ENCODE peak calls at places on chromosomes 2 and 18, in eight cellular contexts. M is sigmoid colon, G is body of pancreas, O is cardiac muscle cell, P is mammary epithelial cell, Y is psoas muscle, D is fibroblast of lung, F is heart left ventricle. Z is an unnamed sample.

GRCh38 chr2:120699292-120699691 is 36.4 kb upstream of the GLI2 start:
- DNase-seq in M (no peak), G (no peak), O (no peak), P (no peak), Y (no peak), D (no peak), F (no peak), Z (no peak)

GRCh38 chr2:165067958-165068612 is 112.8 kb upstream of the SLC38A11 start:
- DNase-seq in M (no peak), G (peak), O (peak), P (no peak), Y (no peak), D (peak), F (peak), Z (no peak)

GRCh38 chr18:44698518-44698917 is 17.8 kb downstream of the SETBP1 start:
- DNase-seq in M (peak), G (no peak), O (no peak), P (no peak), Y (no peak), D (no peak), F (no peak), Z (no peak)

GRCh38 chr2:130728549-130729310 is at the start of gene GPR148:
- DNase-seq in M (no peak), G (no peak), O (no peak), P (no peak), Y (no peak), D (no peak), F (no peak), Z (no peak)

GRCh38 chr2:37366773-37367172 is 22.3 kb downstream of the QPCT start:
- DNase-seq in M (no peak), G (no peak), O (no peak), P (peak), Y (no peak), D (no peak), F (no peak), Z (no peak)

GRCh38 chr2:151928380-151928779 is 100.2 kb upstream of the ARL5A start:
- DNase-seq in M (no peak), G (no peak), O (no peak), P (peak), Y (no peak), D (no peak), F (no peak), Z (no peak)

GRCh38 chr2:120625865-120626560 is 109.7 kb upstream of the GLI2 start:
- DNase-seq in M (peak), G (peak), O (no peak), P (peak), Y (no peak), D (no peak), F (peak), Z (no peak)

GRCh38 chr2:158134655-158135054 is 33.0 kb downstream of the UPP2 start:
- DNase-seq in M (no peak), G (peak), O (no peak), P (no peak), Y (no peak), D (no peak), F (no peak), Z (no peak)

GRCh38 chr2:122191331-122191730 is 435.9 kb downstream of the TSN start:
- DNase-seq in M (no peak), G (peak), O (peak), P (peak), Y (no peak), D (no peak), F (no peak), Z (no peak)

GRCh38 chr2:127640082-127641072 is 5.6 kb upstream of the GPR17 start:
- DNase-seq in M (no peak), G (no peak), O (no peak), P (no peak), Y (no peak), D (no peak), F (no peak), Z (peak)

GRCh38 chr18:48058486-48058885 is 128.0 kb upstream of the SMAD2 start:
- DNase-seq in M (no peak), G (no peak), O (no peak), P (no peak), Y (no peak), D (no peak), F (no peak), Z (no peak)

GRCh38 chr2:184730288-184730687 is 132.0 kb downstream of the ZNF804A start:
- DNase-seq in M (no peak), G (no peak), O (no peak), P (no peak), Y (no peak), D (no peak), F (no peak), Z (no peak)

GRCh38 chr2:126656311-126657145 is 570 bp downstream of the GYPC start:
- DNase-seq in M (no peak), G (peak), O (peak), P (no peak), Y (peak), D (peak), F (peak), Z (peak)

GRCh38 chr2:173214213-173214612 is 138.6 kb downstream of the MAP3K20 start:
- DNase-seq in M (no peak), G (no peak), O (no peak), P (peak), Y (no peak), D (no peak), F (no peak), Z (no peak)

GRCh38 chr2:189168876-189169499 is 10.6 kb downstream of the COL5A2 start:
- DNase-seq in M (no peak), G (no peak), O (no peak), P (no peak), Y (no peak), D (no peak), F (no peak), Z (no peak)

GRCh38 chr2:205358351-205358815 is 323.9 kb upstream of the NRP2 start:
- DNase-seq in M (no peak), G (no peak), O (no peak), P (peak), Y (no peak), D (peak), F (no peak), Z (no peak)

GRCh38 chr18:79878741-79879358 is 72.6 kb downstream of the SLC66A2 start:
- DNase-seq in M (no peak), G (no peak), O (no peak), P (no peak), Y (no peak), D (no peak), F (no peak), Z (no peak)

GRCh38 chr2:173631123-173631450 is 276.4 kb downstream of the CDCA7 start:
- DNase-seq in M (no peak), G (no peak), O (peak), P (no peak), Y (no peak), D (peak), F (peak), Z (no peak)

GRCh38 chr2:52356560-52356959 is 1324.6 kb upstream of the NRXN1 start:
- DNase-seq in M (no peak), G (no peak), O (no peak), P (no peak), Y (no peak), D (peak), F (no peak), Z (no peak)

GRCh38 chr2:32372519-32373182 is 15.8 kb downstream of the BIRC6 start:
- DNase-seq in M (no peak), G (no peak), O (no peak), P (no peak), Y (no peak), D (no peak), F (no peak), Z (no peak)

GRCh38 chr2:145070703-145071102 is 550.8 kb upstream of the ZEB2 start:
- DNase-seq in M (no peak), G (no peak), O (no peak), P (peak), Y (no peak), D (no peak), F (no peak), Z (no peak)

GRCh38 chr2:232013701-232014353 is 52.3 kb downstream of the DIS3L2 start:
- DNase-seq in M (no peak), G (no peak), O (no peak), P (peak), Y (peak), D (peak), F (no peak), Z (no peak)

GRCh38 chr18:54218299-54218698 is 6.2 kb downstream of the MBD2 start:
- DNase-seq in M (no peak), G (no peak), O (no peak), P (no peak), Y (no peak), D (no peak), F (no peak), Z (no peak)

GRCh38 chr2:26521054-26521912 is 43.4 kb upstream of the OTOF start:
- DNase-seq in M (peak), G (peak), O (peak), P (no peak), Y (no peak), D (peak), F (peak), Z (no peak)

GRCh38 chr18:9742588-9743131 is 34.6 kb downstream of the RAB31 start:
- DNase-seq in M (no peak), G (no peak), O (no peak), P (no peak), Y (no peak), D (peak), F (no peak), Z (no peak)
- H3K4me3 ChIP-seq in M (no peak), G (no peak), O (no peak), P (no peak), Y (peak), D (no peak), F (no peak), Z (no peak)

DNA sequence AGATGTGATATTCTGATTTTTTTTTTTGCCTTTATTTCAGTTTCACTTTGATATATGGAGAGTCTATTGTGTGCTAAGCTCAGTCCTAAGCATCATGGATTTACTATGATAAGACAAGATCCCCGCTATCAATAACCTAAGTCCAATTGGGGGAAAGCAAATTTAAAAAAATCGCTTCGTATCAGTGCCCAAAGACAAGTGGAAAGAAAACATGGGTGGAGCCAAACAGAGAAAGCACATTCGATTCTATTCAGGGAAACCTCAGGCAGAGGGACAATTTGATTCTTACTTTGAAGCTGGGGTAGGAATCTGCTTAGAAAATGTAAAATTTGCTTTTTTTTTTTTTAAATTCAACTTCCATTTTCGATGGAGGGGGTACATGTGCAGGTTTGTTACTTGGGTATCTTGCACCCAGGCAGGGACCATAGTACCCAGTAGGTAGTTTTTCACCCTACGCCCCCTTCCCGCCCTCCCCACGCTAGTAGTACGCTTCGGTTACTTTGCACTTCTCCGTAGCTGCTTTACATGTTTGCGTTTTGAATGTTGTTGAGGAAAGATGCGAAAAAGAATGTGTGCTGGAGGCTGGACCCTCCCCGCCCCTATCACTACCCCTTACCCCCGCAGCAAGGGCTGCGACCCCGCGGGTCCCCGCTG is 12.4 kb downstream of the KIF5C start:
- DNase-seq in M (no peak), G (no peak), O (no peak), P (no peak), Y (no peak), D (no peak), F (no peak), Z (no peak)
- H3K4me3 ChIP-seq in M (peak), G (no peak), O (peak), P (no peak), Y (peak), D (no peak), F (peak), Z (peak)

DNA sequence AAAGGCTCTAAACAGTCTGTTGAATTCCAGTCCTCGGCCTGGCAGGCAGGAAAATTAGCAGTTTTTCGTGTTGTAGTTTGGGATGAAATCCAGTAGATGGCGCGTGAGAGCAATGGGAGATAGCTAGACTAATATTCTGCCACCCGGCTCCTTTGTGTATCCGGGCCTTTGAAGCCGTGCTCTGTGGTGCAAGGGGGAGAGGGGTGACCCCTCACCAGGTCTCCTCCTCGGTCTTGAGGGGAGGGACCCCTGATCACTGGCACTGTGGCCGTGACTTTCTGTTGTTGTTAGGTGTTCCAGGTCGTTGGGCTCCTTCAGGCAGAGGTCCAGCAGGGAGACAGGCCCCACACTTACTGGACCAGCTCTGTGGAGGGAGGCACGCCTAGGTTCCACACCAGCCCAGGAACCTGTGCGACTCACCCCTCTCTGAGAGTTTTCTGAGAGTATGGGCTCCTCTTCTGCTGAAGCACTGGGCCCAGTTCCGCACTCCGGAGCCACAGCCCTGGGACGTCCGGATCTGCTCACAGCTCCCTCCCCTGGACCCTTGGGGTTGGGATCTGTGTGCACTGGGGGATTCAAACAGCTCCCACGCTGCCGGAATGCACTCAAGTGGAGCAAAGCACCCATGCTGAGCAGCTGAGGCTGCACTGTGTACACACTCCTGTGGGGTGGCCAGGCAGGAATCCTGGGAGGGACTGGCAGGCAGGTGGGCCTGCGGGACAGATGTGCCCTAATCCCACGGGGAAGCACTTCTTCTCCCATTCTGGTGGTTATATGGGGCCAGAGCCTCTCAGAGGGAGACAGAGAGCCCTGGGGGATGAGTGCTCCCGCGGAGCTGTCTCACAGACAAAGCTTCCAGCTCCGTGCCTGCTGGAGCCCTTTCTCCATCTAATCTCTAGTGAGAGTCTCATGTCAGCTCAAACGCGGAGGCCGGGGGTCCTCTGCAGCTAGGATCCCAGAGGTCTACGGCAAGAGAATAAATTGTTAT is 8.8 kb downstream of the GKN2 start:
- DNase-seq in M (peak), G (peak), O (peak), P (peak), Y (peak), D (peak), F (peak), Z (peak)
- H3K4me3 ChIP-seq in M (no peak), G (no peak), O (no peak), P (no peak), Y (no peak), D (no peak), F (no peak), Z (no peak)

GRCh38 chr2:240519396-240520142 is 38.2 kb downstream of the ANKMY1 start:
- DNase-seq in M (no peak), G (no peak), O (no peak), P (no peak), Y (no peak), D (peak), F (no peak), Z (no peak)
- H3K4me3 ChIP-seq in M (peak), G (no peak), O (no peak), P (no peak), Y (no peak), D (peak), F (no peak), Z (no peak)

GRCh38 chr2:41867553-41867952 is 180.3 kb upstream of the PKDCC start:
- DNase-seq in M (no peak), G (no peak), O (no peak), P (no peak), Y (no peak), D (no peak), F (no peak), Z (no peak)
- H3K4me3 ChIP-seq in M (no peak), G (no peak), O (no peak), P (no peak), Y (no peak), D (no peak), F (no peak), Z (no peak)

GRCh38 chr2:74392449-74392743 is 12.3 kb upstream of the DCTN1 start:
- DNase-seq in M (no peak), G (no peak), O (no peak), P (no peak), Y (no peak), D (no peak), F (no peak), Z (no peak)

GRCh38 chr2:74393525-74393924 is 13.4 kb upstream of the DCTN1 start:
- DNase-seq in M (no peak), G (no peak), O (no peak), P (no peak), Y (no peak), D (no peak), F (no peak), Z (no peak)

GRCh38 chr2:74391209-74391579 is 11.1 kb upstream of the DCTN1 start:
- DNase-seq in M (no peak), G (no peak), O (no peak), P (peak), Y (no peak), D (peak), F (no peak), Z (no peak)

GRCh38 chr2:74391580-74392448 is 11.7 kb upstream of the DCTN1 start:
- DNase-seq in M (peak), G (peak), O (peak), P (peak), Y (peak), D (peak), F (peak), Z (peak)

GRCh38 chr2:74390601-74391000 is 10.5 kb upstream of the DCTN1 start:
- DNase-seq in M (no peak), G (no peak), O (no peak), P (no peak), Y (no peak), D (no peak), F (no peak), Z (no peak)
- H3K4me3 ChIP-seq in M (peak), G (no peak), O (peak), P (peak), Y (peak), D (peak), F (no peak), Z (peak)

GRCh38 chr2:236569593-236569973 is at the start of gene ACKR3:
- DNase-seq in M (peak), G (peak), O (peak), P (peak), Y (peak), D (peak), F (peak), Z (peak)
- H3K4me3 ChIP-seq in M (peak), G (peak), O (peak), P (peak), Y (peak), D (no peak), F (peak), Z (peak)

DNA sequence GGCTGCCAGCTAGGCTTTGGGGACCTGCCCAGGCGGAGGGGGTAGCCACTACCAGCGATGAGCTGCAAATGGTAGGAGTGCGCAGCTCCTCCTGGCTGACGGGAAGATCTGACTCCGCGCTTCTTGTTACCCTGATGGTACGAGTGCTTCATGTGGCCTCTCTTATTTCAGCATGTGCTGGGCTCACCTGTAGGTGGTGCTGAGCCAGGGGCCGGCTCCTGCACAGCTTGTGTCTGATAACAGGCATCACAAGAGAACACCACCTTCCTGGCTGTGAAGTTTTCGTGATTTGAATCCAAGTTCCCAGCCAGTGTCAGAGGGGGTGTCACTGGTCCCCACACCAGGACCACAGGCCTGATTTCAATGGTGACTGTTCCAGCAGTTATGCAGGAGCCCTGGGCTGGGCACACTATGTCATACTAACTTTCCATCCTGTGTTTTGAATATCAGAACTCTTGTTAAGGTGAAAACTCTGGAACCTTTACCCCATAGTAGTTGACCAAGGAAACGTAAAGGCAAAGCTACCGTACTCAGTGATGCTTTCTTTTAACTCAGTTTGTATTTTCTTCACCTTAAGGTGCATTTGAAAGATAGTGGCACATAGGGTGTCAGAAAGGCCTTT is 28.0 kb downstream of the APCDD1 start:
- DNase-seq in M (no peak), G (no peak), O (no peak), P (no peak), Y (no peak), D (no peak), F (no peak), Z (no peak)
- H3K4me3 ChIP-seq in M (no peak), G (no peak), O (no peak), P (no peak), Y (no peak), D (no peak), F (no peak), Z (no peak)

GRCh38 chr2:226336283-226336682 is 463.3 kb downstream of the IRS1 start:
- DNase-seq in M (no peak), G (no peak), O (no peak), P (peak), Y (no peak), D (no peak), F (no peak), Z (no peak)
- H3K4me3 ChIP-seq in M (no peak), G (no peak), O (no peak), P (no peak), Y (no peak), D (no peak), F (no peak), Z (no peak)

Z was measured in CD4-positive, CD25-positive, alpha-beta regulatory T cell.